ENCODE peak calls at places on chromosomes 3 and 15, in eight cellular contexts. Q is lower lobe of right lung, Y is tibial nerve, O is upper lobe of right lung, G is stomach, B is ovary, K is GM23338, R is left lung. V is an unnamed sample. For H3K4me1, the result is how much of the 10 kb centered on the place peaks cover.

GRCh38 chr3:161927131-161927530 is 430.5 kb downstream of the OTOL1 start:
- DNase-seq in Q (no peak), Y (no peak), O (no peak), G (no peak), B (no peak), K (no peak), R (no peak), V (no peak)

GRCh38 chr3:31408720-31409119 is 124.0 kb upstream of the STT3B start:
- DNase-seq in Q (no peak), Y (no peak), O (no peak), G (no peak), B (no peak), K (no peak), R (no peak), V (no peak)

GRCh38 chr3:30664884-30665283 is 58.5 kb downstream of the TGFBR2 start:
- DNase-seq in Q (no peak), Y (no peak), O (no peak), G (no peak), B (no peak), K (no peak), R (no peak), V (no peak)

GRCh38 chr3:97917813-97918536 is 54.3 kb downstream of the RIOX2 start:
- DNase-seq in Q (no peak), Y (no peak), O (no peak), G (no peak), B (no peak), K (no peak), R (no peak), V (no peak)

GRCh38 chr15:47586653-47587224 is 130.6 kb upstream of the SEMA6D start:
- DNase-seq in Q (no peak), Y (no peak), O (no peak), G (no peak), B (no peak), K (no peak), R (no peak), V (peak)

GRCh38 chr15:26453914-26454313 is 319.0 kb downstream of the GABRB3 start:
- DNase-seq in Q (no peak), Y (no peak), O (no peak), G (no peak), B (no peak), K (peak), R (no peak), V (no peak)

GRCh38 chr15:41115088-41115651 is 910 bp downstream of the INO80 start:
- DNase-seq in Q (no peak), Y (no peak), O (no peak), G (no peak), B (no peak), K (peak), R (no peak), V (no peak)

GRCh38 chr3:100506355-100506754 is 13.9 kb downstream of the TMEM45A start:
- DNase-seq in Q (no peak), Y (no peak), O (no peak), G (no peak), B (no peak), K (no peak), R (no peak), V (no peak)

GRCh38 chr15:67076147-67076843 is 10.9 kb downstream of the SMAD3 start:
- DNase-seq in Q (no peak), Y (no peak), O (no peak), G (peak), B (no peak), K (no peak), R (no peak), V (no peak)

GRCh38 chr3:94946683-94947082 is 883.8 kb downstream of the NSUN3 start:
- DNase-seq in Q (no peak), Y (no peak), O (no peak), G (no peak), B (no peak), K (no peak), R (no peak), V (no peak)

GRCh38 chr3:45644467-45645201 is 44.6 kb upstream of the SACM1L start:
- DNase-seq in Q (no peak), Y (no peak), O (no peak), G (no peak), B (no peak), K (no peak), R (no peak), V (no peak)

GRCh38 chr3:170092907-170093306 is 55.1 kb downstream of the GPR160 start:
- DNase-seq in Q (no peak), Y (no peak), O (no peak), G (no peak), B (no peak), K (no peak), R (no peak), V (no peak)

GRCh38 chr15:58410353-58410752 is 21.4 kb upstream of the LIPC start:
- DNase-seq in Q (no peak), Y (no peak), O (no peak), G (no peak), B (peak), K (no peak), R (no peak), V (no peak)

GRCh38 chr3:159761377-159761776 is 227.3 kb upstream of the IL12A start:
- DNase-seq in Q (no peak), Y (no peak), O (no peak), G (peak), B (peak), K (no peak), R (no peak), V (no peak)

GRCh38 chr15:94322141-94322540 is 90.8 kb downstream of the MCTP2 start:
- DNase-seq in Q (no peak), Y (no peak), O (no peak), G (no peak), B (no peak), K (no peak), R (no peak), V (no peak)

GRCh38 chr3:126126811-126127431 is 43.0 kb upstream of the SLC41A3 start:
- DNase-seq in Q (peak), Y (no peak), O (peak), G (peak), B (peak), K (no peak), R (no peak), V (peak)

GRCh38 chr3:161333696-161334095 is 37.6 kb downstream of the SPTSSB start:
- DNase-seq in Q (peak), Y (no peak), O (peak), G (no peak), B (no peak), K (no peak), R (no peak), V (no peak)

GRCh38 chr3:29515451-29515850 is 234.6 kb downstream of the RBMS3 start:
- DNase-seq in Q (no peak), Y (no peak), O (no peak), G (no peak), B (no peak), K (peak), R (no peak), V (no peak)

GRCh38 chr3:134753999-134754742 is 40.9 kb upstream of the EPHB1 start:
- DNase-seq in Q (no peak), Y (no peak), O (no peak), G (no peak), B (no peak), K (peak), R (no peak), V (no peak)

GRCh38 chr3:101042996-101043686 is 49.9 kb upstream of the ABI3BP start:
- DNase-seq in Q (no peak), Y (no peak), O (no peak), G (no peak), B (no peak), K (no peak), R (no peak), V (no peak)

GRCh38 chr3:155791190-155791589 is 14.9 kb downstream of the C3orf33 start:
- DNase-seq in Q (no peak), Y (no peak), O (no peak), G (no peak), B (no peak), K (peak), R (no peak), V (no peak)

GRCh38 chr3:155790272-155790918 is 15.7 kb downstream of the C3orf33 start:
- DNase-seq in Q (no peak), Y (no peak), O (no peak), G (no peak), B (no peak), K (peak), R (no peak), V (no peak)

DNA sequence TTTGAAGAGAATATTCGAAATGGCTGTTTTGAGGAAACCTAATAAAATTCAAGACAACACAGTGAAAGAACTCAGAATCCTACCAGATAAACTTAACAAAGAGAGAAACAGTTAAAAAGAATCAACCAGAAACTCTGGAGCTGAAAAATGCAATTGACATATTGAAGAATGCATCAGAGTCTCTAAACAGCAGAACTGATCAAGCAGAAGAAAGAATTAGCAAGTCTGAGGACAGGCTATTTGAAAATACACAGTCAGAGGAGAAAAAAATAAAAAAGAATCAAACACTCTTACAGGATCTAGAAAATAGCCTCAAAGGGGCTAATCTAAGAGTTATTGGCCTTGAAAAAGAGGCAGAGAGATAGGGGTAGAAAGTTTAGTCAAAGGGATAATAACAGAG is 13.5 kb downstream of the C3orf33 start:
- DNase-seq in Q (no peak), Y (no peak), O (no peak), G (no peak), B (no peak), K (no peak), R (no peak), V (no peak)
- H3K27ac ChIP-seq in Q (no peak), Y (no peak), O (no peak), G (no peak), B (no peak), K (no peak), R (no peak), V (no peak)

GRCh38 chr15:43370310-43370974 is 401 bp downstream of the ZSCAN29 start:
- DNase-seq in Q (no peak), Y (no peak), O (no peak), G (peak), B (peak), K (peak), R (peak), V (peak)

GRCh38 chr15:43370975-43371974 is at the start of the genes TUBGCP4 and ZSCAN29:
- DNase-seq in Q (peak), Y (peak), O (peak), G (peak), B (peak), K (peak), R (peak), V (peak)

DNA sequence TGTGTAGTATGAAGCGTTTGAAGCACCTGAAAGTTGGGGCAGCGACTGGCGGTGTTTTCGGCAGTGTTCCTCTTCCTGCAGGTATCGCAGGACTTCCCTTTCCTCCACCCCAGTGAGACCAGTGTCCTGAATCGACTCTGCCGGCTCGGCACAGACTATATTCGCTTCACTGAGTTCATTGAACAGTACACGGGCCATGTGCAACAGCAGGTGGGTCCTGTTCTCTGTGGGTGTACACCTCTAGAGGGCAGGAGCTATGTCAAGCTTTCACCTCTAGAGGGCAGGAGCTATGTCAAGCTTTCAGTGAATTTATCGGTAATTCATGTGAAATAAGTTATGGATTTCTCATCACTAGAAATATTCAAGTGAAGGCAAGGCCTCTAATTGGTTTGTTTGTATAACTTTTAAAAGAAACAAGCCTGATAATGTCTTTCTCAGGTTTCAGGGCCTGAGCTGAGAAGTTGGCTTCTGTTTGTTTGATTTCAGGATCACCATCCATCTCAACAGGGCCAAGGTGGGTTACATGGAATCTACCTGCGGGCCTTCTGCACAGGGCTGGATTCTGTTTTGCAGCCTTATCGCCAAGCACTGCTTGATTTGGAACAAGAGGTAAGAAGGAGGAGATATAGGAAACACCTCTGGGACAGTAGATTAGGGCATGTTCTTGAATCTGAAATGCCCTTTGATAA is 5.3 kb downstream of the TUBGCP4 start:
- DNase-seq in Q (no peak), Y (no peak), O (no peak), G (no peak), B (no peak), K (peak), R (no peak), V (peak)
- TF ChIP-seq CTCF in Q (peak), Y (peak), O (peak), G (no peak), B (no peak), K (peak), R (peak), V (peak)

DNA sequence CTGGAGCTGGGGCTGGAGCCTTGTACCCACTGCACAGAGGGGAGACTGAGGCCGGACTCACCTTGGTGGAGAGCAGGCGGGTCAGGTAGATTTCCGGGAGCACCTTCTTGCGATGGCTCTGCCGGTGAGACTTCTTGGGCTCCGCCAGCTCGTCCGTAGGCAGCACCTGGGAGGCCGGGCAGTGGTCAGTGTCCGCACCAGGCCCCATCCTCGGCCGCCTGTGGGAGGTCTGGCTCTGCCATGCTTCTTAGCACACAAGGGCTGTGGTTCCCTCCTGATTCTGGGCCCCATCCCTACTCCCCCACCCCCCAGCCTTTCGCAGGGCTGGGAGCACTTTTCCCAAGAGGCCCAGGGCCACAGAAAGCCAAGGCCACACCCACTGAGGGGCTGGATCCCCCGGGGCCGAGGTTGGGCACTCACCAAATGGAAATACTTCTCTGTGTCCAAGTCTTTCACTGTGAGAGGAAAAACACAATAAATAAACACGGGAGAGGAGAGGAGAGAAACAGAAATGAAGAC is 17.4 kb downstream of the H1-8 start:
- DNase-seq in Q (no peak), Y (no peak), O (no peak), G (no peak), B (peak), K (no peak), R (no peak), V (no peak)
- H3K4me1 ChIP-seq in Q (half or more), Y (under half), O (half or more), G (under half), B (under half), K (under half), R (under half), V (under half)

GRCh38 chr3:177771780-177772179 is 574.5 kb upstream of the TBL1XR1 start:
- DNase-seq in Q (no peak), Y (no peak), O (no peak), G (no peak), B (no peak), K (no peak), R (no peak), V (no peak)
- H3K27ac ChIP-seq in Q (peak), Y (peak), O (peak), G (peak), B (no peak), K (no peak), R (no peak), V (no peak)

DNA sequence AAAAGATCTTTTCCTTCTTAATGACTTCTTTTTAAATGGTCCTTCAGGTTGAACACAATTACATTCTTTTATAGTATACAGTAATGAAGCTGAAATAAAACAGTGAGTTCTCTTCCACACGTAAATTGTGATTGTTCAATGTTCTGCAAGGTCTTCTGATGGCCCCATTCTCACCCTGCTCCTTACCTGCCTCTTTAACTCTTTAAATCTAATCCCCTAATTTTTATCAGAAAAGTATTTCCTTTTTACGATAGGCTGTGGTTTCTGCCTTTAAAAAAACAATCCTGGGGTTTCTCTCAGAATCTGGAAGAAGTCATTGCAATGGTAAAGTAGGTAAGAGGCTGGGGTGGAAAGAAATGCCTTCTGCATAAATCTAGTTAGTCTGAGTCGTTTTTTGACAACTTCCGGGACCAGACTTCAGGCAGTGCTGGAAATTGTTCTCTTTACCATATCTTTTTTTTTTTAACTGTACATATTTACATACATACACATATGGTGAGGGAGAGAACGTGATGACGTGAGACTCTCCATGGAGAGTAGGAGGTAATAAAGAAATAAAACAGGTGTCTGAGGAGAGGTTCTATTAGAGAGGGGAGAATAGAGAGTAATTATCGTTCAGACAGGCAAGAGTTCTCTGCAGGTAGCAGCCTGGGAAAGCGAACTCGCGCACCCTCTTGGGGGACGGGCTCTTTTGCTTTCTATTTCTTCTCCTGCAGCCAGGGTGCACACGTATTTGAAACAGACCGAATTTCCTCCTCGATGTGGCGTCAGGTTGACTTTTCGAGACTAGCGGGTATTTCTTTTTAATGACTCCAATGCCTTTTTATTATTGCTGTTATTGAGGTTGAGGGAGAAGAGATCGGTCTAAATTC is at the start of gene SIDT1:
- DNase-seq in Q (peak), Y (no peak), O (no peak), G (peak), B (peak), K (peak), R (peak), V (peak)
- TF ChIP-seq CTCF in Q (peak), Y (no peak), O (no peak), G (no peak), B (no peak), K (no peak), R (no peak), V (peak)

GRCh38 chr3:141878326-141878725 is 1.9 kb downstream of the ATP1B3 start:
- DNase-seq in Q (no peak), Y (no peak), O (no peak), G (no peak), B (no peak), K (no peak), R (no peak), V (no peak)

GRCh38 chr3:141877911-141878310 is 1.5 kb downstream of the ATP1B3 start:
- DNase-seq in Q (no peak), Y (no peak), O (no peak), G (no peak), B (no peak), K (peak), R (no peak), V (no peak)

GRCh38 chr3:141875893-141876380 is 506 bp upstream of the ATP1B3 start:
- DNase-seq in Q (peak), Y (peak), O (peak), G (peak), B (peak), K (peak), R (peak), V (peak)

GRCh38 chr3:141876381-141876890 is at the start of gene ATP1B3:
- DNase-seq in Q (peak), Y (peak), O (peak), G (peak), B (peak), K (peak), R (peak), V (peak)

DNA sequence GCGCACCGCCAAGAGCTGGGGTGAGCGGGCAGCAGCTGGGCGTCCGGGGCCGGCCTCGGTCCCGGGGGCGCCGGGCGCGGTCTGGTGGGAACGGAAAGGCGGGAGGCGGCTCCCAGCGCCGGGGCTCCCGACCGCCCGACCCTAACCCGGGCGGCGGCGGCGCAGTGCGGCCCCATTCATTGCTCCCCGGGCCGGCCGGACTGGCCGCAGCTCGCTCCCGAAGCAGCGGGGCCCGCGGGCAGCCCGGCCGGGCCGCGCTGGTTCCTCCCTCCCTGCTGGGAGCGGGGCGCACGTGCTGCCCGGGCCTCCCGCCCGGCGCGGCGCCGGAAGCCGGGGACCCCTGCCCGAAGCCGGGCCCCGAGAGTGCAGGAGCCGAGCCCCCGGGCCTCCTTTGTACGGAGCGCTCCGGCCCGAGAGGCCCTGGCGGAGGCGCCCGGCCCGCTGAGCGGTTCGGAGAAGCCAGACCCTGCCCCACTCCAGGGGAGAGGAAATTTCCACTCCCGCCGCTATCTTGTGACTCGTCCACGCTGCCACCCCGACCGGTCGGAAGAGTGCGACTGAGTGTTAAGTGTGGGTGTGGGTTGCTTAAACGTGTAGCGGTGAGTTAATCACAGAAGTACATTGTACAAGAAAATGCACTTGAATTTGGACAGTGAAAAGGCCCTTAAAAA is 583 bp downstream of the ATP1B3 start:
- DNase-seq in Q (peak), Y (peak), O (peak), G (peak), B (peak), K (peak), R (peak), V (peak)
- H3K4me1 ChIP-seq in Q (under half), Y (under half), O (under half), G (under half), B (under half), K (under half), R (under half), V (under half)

DNA sequence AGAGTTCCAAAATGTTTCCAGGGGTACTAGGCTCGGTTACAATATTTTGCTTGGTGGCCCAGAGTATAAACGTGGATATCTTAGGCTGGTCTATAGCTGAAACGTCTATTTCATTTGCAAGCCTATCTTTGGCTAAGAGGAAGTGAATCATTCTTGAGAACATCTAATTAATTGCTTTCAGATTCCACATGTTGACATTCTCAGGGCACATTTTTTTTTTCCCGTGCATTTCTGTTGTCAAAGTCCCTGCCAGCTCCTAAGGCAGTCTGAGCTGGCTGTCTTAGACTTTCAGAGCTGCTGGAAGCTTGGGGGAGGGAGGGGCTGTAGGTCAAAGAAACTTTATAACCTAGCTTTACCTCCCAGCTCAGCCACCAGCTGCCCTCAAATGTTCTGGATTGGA is 23.2 kb upstream of the LAMP3 start:
- DNase-seq in Q (no peak), Y (no peak), O (no peak), G (no peak), B (no peak), K (no peak), R (no peak), V (no peak)
- H3K27ac ChIP-seq in Q (no peak), Y (no peak), O (no peak), G (no peak), B (no peak), K (no peak), R (no peak), V (no peak)

V was measured in body of pancreas.